ENCODE peak calls at places on chromosome 20, in ten cellular contexts. S is Right ventricle myocardium inferior, K is kidney tubule cell, L is left kidney, W is AG08395, A is putamen, P is amniotic epithelial cell, Z is cardiac muscle cell, T is NCI-H1105, G is coronary artery. Q is an unnamed sample.

GRCh38 chr20:54510546-54511129 is 35.2 kb downstream of the DOK5 start:
- DNase-seq in Z (peak), W (no peak), P (no peak), K (peak), T (no peak), A (no peak), L (peak), G (no peak), S (peak), Q (no peak)

GRCh38 chr20:42277203-42277602 is 659.0 kb upstream of the CHD6 start:
- DNase-seq in P (no peak), K (no peak), S (no peak), L (peak), A (no peak), Z (no peak), W (no peak), T (peak), G (no peak), Q (no peak)

GRCh38 chr20:37523012-37523391 is 2.0 kb downstream of the NNAT start:
- DNase-seq in G (peak), P (no peak), A (no peak), Z (no peak), S (no peak), T (no peak), K (no peak), W (no peak), L (no peak), Q (no peak)

GRCh38 chr20:51409192-51409875 is 133.2 kb downstream of the NFATC2 start:
- DNase-seq in G (no peak), Z (no peak), P (no peak), W (no peak), L (no peak), A (no peak), K (no peak), T (no peak), S (no peak), Q (no peak)

GRCh38 chr20:47688385-47689381 is 96.6 kb downstream of the SULF2 start:
- DNase-seq in G (no peak), W (no peak), A (no peak), K (peak), P (no peak), Z (peak), T (no peak), L (no peak), S (no peak), Q (no peak)

GRCh38 chr20:33431797-33432381 is 11.7 kb downstream of the SNTA1 start:
- DNase-seq in P (no peak), T (no peak), S (no peak), Z (peak), K (no peak), L (no peak), W (no peak), A (peak), G (no peak), Q (peak)

GRCh38 chr20:53547664-53548239 is 45.9 kb downstream of the ZNF217 start:
- DNase-seq in A (peak), L (peak), T (peak), K (peak), P (peak), S (no peak), G (no peak), Z (peak), W (peak), Q (peak)

GRCh38 chr20:20549699-20550098 is 162.7 kb downstream of the RALGAPA2 start:
- DNase-seq in A (no peak), K (peak), P (peak), T (no peak), G (no peak), Z (peak), S (no peak), L (no peak), W (peak), Q (peak)

GRCh38 chr20:50385733-50386640 is 124.2 kb upstream of the PTPN1 start:
- DNase-seq in A (no peak), S (peak), P (no peak), G (no peak), K (no peak), L (no peak), W (no peak), T (no peak), Z (no peak), Q (no peak)

GRCh38 chr20:34525342-34525708 is 9.1 kb downstream of the DYNLRB1 start:
- DNase-seq in K (no peak), W (no peak), S (no peak), L (no peak), T (no peak), P (peak), Z (no peak), A (peak), G (no peak), Q (no peak)

GRCh38 chr20:34615477-34615876 is 57.0 kb downstream of the MAP1LC3A start:
- DNase-seq in P (peak), Z (peak), W (no peak), L (no peak), K (peak), S (no peak), G (no peak), A (peak), T (no peak), Q (no peak)

GRCh38 chr20:63066506-63067265 is 59.9 kb upstream of the BHLHE23 start:
- DNase-seq in W (no peak), A (no peak), P (no peak), L (no peak), T (no peak), Z (no peak), K (no peak), G (no peak), S (no peak), Q (no peak)

GRCh38 chr20:47502801-47503239 is 1.1 kb downstream of the NCOA3 start:
- DNase-seq in L (peak), W (peak), K (peak), Z (peak), P (peak), A (no peak), S (no peak), T (no peak), G (no peak), Q (peak)

GRCh38 chr20:1748777-1749176 is 91.2 kb upstream of the SIRPG start:
- DNase-seq in W (no peak), Z (no peak), S (no peak), L (no peak), T (no peak), K (no peak), G (no peak), P (no peak), A (no peak), Q (no peak)

GRCh38 chr20:49641683-49642649 is 71.7 kb downstream of the B4GALT5 start:
- DNase-seq in S (no peak), Z (no peak), L (peak), K (no peak), T (peak), W (no peak), P (no peak), A (no peak), G (no peak), Q (no peak)